ENCODE peak calls at places on chromosomes 6 and 20, in nine cellular contexts. One of them, this sample, is unnamed.

GRCh38 chr20:6940052-6940451 is 172.6 kb downstream of the BMP2 start:
- DNase-seq in stimulated activated CD8-positive, alpha-beta memory T cell treated with anti-CD3 and anti-CD28 coated beads, Interleukin-15, amount 100 ng/mL, for 1 hour: no peak
- DNase-seq in KBM-7: no peak
- DNase-seq in dorsolateral prefrontal cortex: no peak
- DNase-seq in amygdala: no peak
- DNase-seq in retinal pigment epithelial cell: no peak
- DNase-seq in GM12864: no peak
- DNase-seq in HT-29: peak
- DNase-seq in HuH-7.5: no peak
- DNase-seq in this sample: no peak

GRCh38 chr20:32972181-32973076 is 31.8 kb downstream of the SUN5 start:
- DNase-seq in stimulated activated CD8-positive, alpha-beta memory T cell treated with anti-CD3 and anti-CD28 coated beads, Interleukin-15, amount 100 ng/mL, for 1 hour: peak
- DNase-seq in KBM-7: peak
- DNase-seq in dorsolateral prefrontal cortex: peak
- DNase-seq in amygdala: no peak
- DNase-seq in retinal pigment epithelial cell: no peak
- DNase-seq in GM12864: peak
- DNase-seq in HT-29: no peak
- DNase-seq in HuH-7.5: no peak
- DNase-seq in this sample: peak

GRCh38 chr20:5881714-5882113 is 68.6 kb downstream of the TRMT6 start:
- DNase-seq in stimulated activated CD8-positive, alpha-beta memory T cell treated with anti-CD3 and anti-CD28 coated beads, Interleukin-15, amount 100 ng/mL, for 1 hour: no peak
- DNase-seq in KBM-7: no peak
- DNase-seq in dorsolateral prefrontal cortex: no peak
- DNase-seq in amygdala: no peak
- DNase-seq in retinal pigment epithelial cell: no peak
- DNase-seq in GM12864: no peak
- DNase-seq in HT-29: peak
- DNase-seq in HuH-7.5: no peak
- DNase-seq in this sample: no peak

GRCh38 chr20:59999502-59999901 is 41.3 kb downstream of the CDH26 start:
- DNase-seq in stimulated activated CD8-positive, alpha-beta memory T cell treated with anti-CD3 and anti-CD28 coated beads, Interleukin-15, amount 100 ng/mL, for 1 hour: no peak
- DNase-seq in KBM-7: no peak
- DNase-seq in dorsolateral prefrontal cortex: no peak
- DNase-seq in amygdala: no peak
- DNase-seq in retinal pigment epithelial cell: no peak
- DNase-seq in GM12864: no peak
- DNase-seq in HT-29: no peak
- DNase-seq in HuH-7.5: no peak
- DNase-seq in this sample: no peak

GRCh38 chr6:159540152-159540551 is 152.9 kb downstream of the SOD2 start:
- DNase-seq in stimulated activated CD8-positive, alpha-beta memory T cell treated with anti-CD3 and anti-CD28 coated beads, Interleukin-15, amount 100 ng/mL, for 1 hour: no peak
- DNase-seq in KBM-7: no peak
- DNase-seq in dorsolateral prefrontal cortex: no peak
- DNase-seq in amygdala: no peak
- DNase-seq in retinal pigment epithelial cell: no peak
- DNase-seq in GM12864: no peak
- DNase-seq in HT-29: no peak
- DNase-seq in HuH-7.5: no peak
- DNase-seq in this sample: no peak

GRCh38 chr6:42960243-42961019 is at the start of gene GNMT:
- DNase-seq in stimulated activated CD8-positive, alpha-beta memory T cell treated with anti-CD3 and anti-CD28 coated beads, Interleukin-15, amount 100 ng/mL, for 1 hour: no peak
- DNase-seq in KBM-7: no peak
- DNase-seq in dorsolateral prefrontal cortex: peak
- DNase-seq in amygdala: no peak
- DNase-seq in retinal pigment epithelial cell: no peak
- DNase-seq in GM12864: no peak
- DNase-seq in HT-29: peak
- DNase-seq in HuH-7.5: peak
- DNase-seq in this sample: no peak

GRCh38 chr20:58839474-58839874 is 11.2 kb downstream of the GNAS-AS1 start:
- DNase-seq in stimulated activated CD8-positive, alpha-beta memory T cell treated with anti-CD3 and anti-CD28 coated beads, Interleukin-15, amount 100 ng/mL, for 1 hour: no peak
- DNase-seq in KBM-7: peak
- DNase-seq in dorsolateral prefrontal cortex: peak
- DNase-seq in amygdala: no peak
- DNase-seq in retinal pigment epithelial cell: no peak
- DNase-seq in GM12864: no peak
- DNase-seq in HT-29: peak
- DNase-seq in HuH-7.5: peak
- DNase-seq in this sample: no peak

GRCh38 chr20:618980-619379 is 8.9 kb upstream of the TCF15 start:
- DNase-seq in stimulated activated CD8-positive, alpha-beta memory T cell treated with anti-CD3 and anti-CD28 coated beads, Interleukin-15, amount 100 ng/mL, for 1 hour: no peak
- DNase-seq in KBM-7: no peak
- DNase-seq in dorsolateral prefrontal cortex: no peak
- DNase-seq in amygdala: no peak
- DNase-seq in retinal pigment epithelial cell: no peak
- DNase-seq in GM12864: no peak
- DNase-seq in HT-29: no peak
- DNase-seq in HuH-7.5: no peak
- DNase-seq in this sample: no peak

GRCh38 chr20:60446273-60447111 is 488.3 kb downstream of the CDH26 start:
- DNase-seq in stimulated activated CD8-positive, alpha-beta memory T cell treated with anti-CD3 and anti-CD28 coated beads, Interleukin-15, amount 100 ng/mL, for 1 hour: no peak
- DNase-seq in KBM-7: peak
- DNase-seq in dorsolateral prefrontal cortex: no peak
- DNase-seq in amygdala: no peak
- DNase-seq in retinal pigment epithelial cell: no peak
- DNase-seq in GM12864: no peak
- DNase-seq in HT-29: no peak
- DNase-seq in HuH-7.5: no peak
- DNase-seq in this sample: peak

GRCh38 chr6:18166314-18167007 is 11.2 kb downstream of the KDM1B start:
- DNase-seq in stimulated activated CD8-positive, alpha-beta memory T cell treated with anti-CD3 and anti-CD28 coated beads, Interleukin-15, amount 100 ng/mL, for 1 hour: no peak
- DNase-seq in KBM-7: no peak
- DNase-seq in dorsolateral prefrontal cortex: no peak
- DNase-seq in amygdala: no peak
- DNase-seq in retinal pigment epithelial cell: no peak
- DNase-seq in GM12864: no peak
- DNase-seq in HT-29: no peak
- DNase-seq in HuH-7.5: no peak
- DNase-seq in this sample: no peak

GRCh38 chr6:71252407-71252806 is 36.2 kb upstream of the OGFRL1 start:
- DNase-seq in stimulated activated CD8-positive, alpha-beta memory T cell treated with anti-CD3 and anti-CD28 coated beads, Interleukin-15, amount 100 ng/mL, for 1 hour: no peak
- DNase-seq in KBM-7: peak
- DNase-seq in dorsolateral prefrontal cortex: no peak
- DNase-seq in amygdala: no peak
- DNase-seq in retinal pigment epithelial cell: no peak
- DNase-seq in GM12864: no peak
- DNase-seq in HT-29: no peak
- DNase-seq in HuH-7.5: no peak
- DNase-seq in this sample: no peak